ENCODE peak calls at places on chromosomes 16 and 17, in four cellular contexts. K is K562, Y is WTC11, M is HepG2. C is an unnamed sample.

GRCh38 chr16:9099131-9099625 is 7.7 kb downstream of the HAPSTR1 start:
- DNase-seq in K (no peak), Y (no peak), M (peak; percentile 36), C (no peak)

GRCh38 chr17:40303706-40304450 is 5.1 kb upstream of the RARA start:
- DNase-seq in K (no peak), Y (no peak), M (no peak), C (no peak)

GRCh38 chr17:77886387-77886728 is 72.1 kb upstream of the TNRC6C start:
- DNase-seq in K (peak; percentile 38), Y (no peak), M (no peak), C (no peak)

GRCh38 chr17:74864297-74864865 is 4.7 kb upstream of the GRIN2C start:
- DNase-seq in K (peak; percentile 43), Y (no peak), M (no peak), C (no peak)

GRCh38 chr17:36920032-36921000 is 17.0 kb upstream of the LHX1 start:
- DNase-seq in K (peak; percentile 50), Y (no peak), M (no peak), C (peak; percentile 84)

GRCh38 chr16:80273635-80274538 is 266.9 kb upstream of the DYNLRB2 start:
- DNase-seq in K (no peak), Y (no peak), M (no peak), C (no peak)

GRCh38 chr16:6081320-6081976 is 983.9 kb upstream of the EEF2KMT start:
- DNase-seq in K (peak; percentile 74), Y (peak; percentile 9), M (peak; percentile 20), C (peak; percentile 27)

GRCh38 chr17:81454473-81454872 is 58.1 kb downstream of the ACTG1 start:
- DNase-seq in K (no peak), Y (no peak), M (no peak), C (no peak)

GRCh38 chr16:4376126-4376819 is 4.6 kb downstream of the VASN start:
- DNase-seq in K (no peak), Y (peak; percentile 13), M (no peak), C (no peak)

GRCh38 chr17:59830007-59830630 is 62.6 kb downstream of the TUBD1 start:
- DNase-seq in K (no peak), Y (no peak), M (no peak), C (peak; percentile 93)

GRCh38 chr17:28895794-28896447 is 1.6 kb downstream of the FLOT2 start:
- DNase-seq in K (no peak), Y (no peak), M (no peak), C (no peak)

GRCh38 chr17:9343513-9343912 is 232.1 kb downstream of the STX8 start:
- DNase-seq in K (no peak), Y (peak; percentile 47), M (no peak), C (no peak)

GRCh38 chr17:4420692-4421131 is 13.0 kb upstream of the SPNS3 start:
- DNase-seq in K (peak; percentile 68), Y (peak; percentile 61), M (peak; percentile 73), C (peak; percentile 85)

GRCh38 chr17:19263621-19264010 is 26.4 kb downstream of the EPN2 start:
- DNase-seq in K (no peak), Y (no peak), M (no peak), C (no peak)

GRCh38 chr17:17466511-17466910 is 10.3 kb upstream of the MED9 start:
- DNase-seq in K (no peak), Y (no peak), M (no peak), C (no peak)

GRCh38 chr17:27460196-27460725 is 4.0 kb downstream of the KSR1 start:
- DNase-seq in K (no peak), Y (no peak), M (peak; percentile 43), C (no peak)

GRCh38 chr17:6328279-6328678 is 106.6 kb downstream of the AIPL1 start:
- DNase-seq in K (peak; percentile 6), Y (no peak), M (no peak), C (peak; percentile 38)

GRCh38 chr16:87675111-87675510 is 72.8 kb downstream of the JPH3 start:
- DNase-seq in K (no peak), Y (no peak), M (no peak), C (no peak)

GRCh38 chr17:6681671-6682070 is 30.1 kb downstream of the C17orf100 start:
- DNase-seq in K (no peak), Y (no peak), M (peak; percentile 28), C (no peak)

GRCh38 chr16:80806957-80807356 is 2.6 kb upstream of the CDYL2 start:
- DNase-seq in K (no peak), Y (no peak), M (peak; percentile 11), C (no peak)

GRCh38 chr17:80481284-80482057 is 5.1 kb upstream of the NPTX1 start:
- DNase-seq in K (peak; percentile 82), Y (no peak), M (no peak), C (no peak)

GRCh38 chr16:48143816-48144215 is 12.0 kb downstream of the ABCC12 start:
- DNase-seq in K (no peak), Y (no peak), M (no peak), C (no peak)

GRCh38 chr17:82820278-82821251 is 19.3 kb downstream of the ZNF750 start:
- DNase-seq in K (no peak), Y (no peak), M (no peak), C (peak; percentile 31)

GRCh38 chr17:4908301-4908700 is 5.4 kb upstream of the CHRNE start:
- DNase-seq in K (no peak), Y (peak; percentile 50), M (peak; percentile 77), C (no peak)

GRCh38 chr16:70579248-70579647 is 55.6 kb downstream of the SF3B3 start:
- DNase-seq in K (no peak), Y (no peak), M (no peak), C (no peak)

GRCh38 chr16:22395960-22396359 is 21.5 kb upstream of the CDR2 start:
- DNase-seq in K (no peak), Y (no peak), M (no peak), C (no peak)

GRCh38 chr17:80387071-80387470 is 27.9 kb upstream of the ENDOV start:
- DNase-seq in K (no peak), Y (no peak), M (no peak), C (no peak)

GRCh38 chr16:30068750-30069574 is 3.4 kb downstream of the ALDOA start:
- DNase-seq in K (no peak), Y (peak; percentile 43), M (peak; percentile 54), C (no peak)

GRCh38 chr17:63911657-63912100 is 621 bp upstream of the CSHL1 start:
- DNase-seq in K (peak; percentile 79), Y (peak; percentile 77), M (no peak), C (peak; percentile 63)

GRCh38 chr16:22631264-22631663 is 120.6 kb downstream of the NPIPB5 start:
- DNase-seq in K (no peak), Y (no peak), M (no peak), C (no peak)

GRCh38 chr17:10729334-10730193 is at the start of gene TMEM220:
- DNase-seq in K (no peak), Y (peak; percentile 84), M (peak; percentile 26), C (peak; percentile 48)

GRCh38 chr16:49455181-49455990 is 81.8 kb downstream of the C16orf78 start:
- DNase-seq in K (no peak), Y (no peak), M (no peak), C (no peak)

GRCh38 chr17:73288534-73289302 is 23.1 kb downstream of the CDC42EP4 start:
- DNase-seq in K (peak; percentile 75), Y (no peak), M (peak; percentile 97), C (peak; percentile 50)

GRCh38 chr17:56737741-56738161 is 96.0 kb downstream of the C17orf67 start:
- DNase-seq in K (no peak), Y (no peak), M (no peak), C (no peak)

GRCh38 chr16:22692034-22692433 is 121.9 kb upstream of the HS3ST2 start:
- DNase-seq in K (no peak), Y (no peak), M (no peak), C (no peak)

GRCh38 chr17:47812146-47812920 is 9.3 kb downstream of the OSBPL7 start:
- DNase-seq in K (no peak), Y (peak; percentile 5), M (no peak), C (no peak)

GRCh38 chr17:47810200-47810821 is 11.3 kb downstream of the OSBPL7 start:
- DNase-seq in K (peak; percentile 70), Y (peak; percentile 55), M (peak; percentile 74), C (peak; percentile 75)

GRCh38 chr17:47810901-47811635 is 10.5 kb downstream of the OSBPL7 start:
- DNase-seq in K (no peak), Y (no peak), M (no peak), C (no peak)

GRCh38 chr17:47813077-47813476 is 8.5 kb downstream of the OSBPL7 start:
- DNase-seq in K (no peak), Y (peak; percentile 4), M (no peak), C (no peak)

GRCh38 chr17:47811709-47812108 is 9.9 kb downstream of the OSBPL7 start:
- DNase-seq in K (no peak), Y (no peak), M (no peak), C (no peak)
- TF ChIP-seq NR3C1 in K (no peak), Y (no peak), M (no peak), C (no peak)

DNA sequence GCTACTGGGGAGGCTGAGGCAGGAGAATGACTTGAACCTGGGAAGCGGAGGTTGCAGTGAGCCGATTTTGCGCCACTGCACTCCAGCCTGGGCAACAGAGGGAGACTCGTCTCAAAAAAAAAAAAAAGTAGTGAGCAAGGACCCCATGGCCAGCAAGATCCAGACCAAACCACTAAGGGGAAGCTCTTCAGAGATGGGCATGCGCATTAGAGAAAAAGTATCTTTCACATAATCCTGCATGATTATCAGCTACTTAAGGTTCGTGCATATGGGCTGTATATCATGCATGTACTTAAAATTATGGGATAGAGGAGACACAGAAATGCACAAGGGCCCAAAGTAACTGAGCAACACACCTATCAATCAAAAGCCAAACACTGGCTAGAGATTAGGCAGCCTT is 10.7 kb upstream of the CCL22 start:
- DNase-seq in K (no peak), Y (no peak), M (no peak), C (no peak)
- TF ChIP-seq NR3C1 in K (no peak), Y (no peak), M (no peak), C (no peak)

GRCh38 chr17:70136131-70136530 is 33.2 kb upstream of the KCNJ2 start:
- DNase-seq in K (no peak), Y (no peak), M (no peak), C (no peak)

GRCh38 chr17:70139449-70139993 is 29.8 kb upstream of the KCNJ2 start:
- DNase-seq in K (no peak), Y (no peak), M (no peak), C (no peak)

GRCh38 chr17:70137451-70138230 is 31.7 kb upstream of the KCNJ2 start:
- DNase-seq in K (no peak), Y (no peak), M (no peak), C (peak; percentile 62)

GRCh38 chr17:70134777-70135176 is 34.6 kb upstream of the KCNJ2 start:
- DNase-seq in K (no peak), Y (no peak), M (no peak), C (no peak)

GRCh38 chr17:70138309-70138865 is 30.9 kb upstream of the KCNJ2 start:
- DNase-seq in K (no peak), Y (no peak), M (no peak), C (no peak)
- TF ChIP-seq NR3C1 in K (no peak), Y (no peak), M (no peak), C (no peak)

DNA sequence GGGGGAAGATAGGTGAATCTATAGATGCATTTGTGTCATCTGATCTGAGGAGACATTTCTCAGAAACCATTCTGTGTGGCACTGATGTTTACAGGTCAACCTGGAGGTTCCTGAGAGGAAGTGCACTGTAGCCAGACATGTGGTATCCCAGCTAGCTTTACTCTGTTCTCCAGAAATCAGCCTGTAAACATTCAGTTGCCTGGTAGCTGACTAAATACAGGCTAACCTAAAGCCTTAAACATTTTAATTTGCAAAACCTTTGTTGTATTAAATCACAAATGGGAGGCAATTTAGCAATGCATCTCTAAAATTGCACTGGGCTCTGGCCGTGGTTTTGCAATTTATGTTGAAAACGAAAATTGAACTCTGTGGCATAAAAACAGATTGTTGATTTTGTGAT is 207.6 kb downstream of the FTO start:
- DNase-seq in K (no peak), Y (no peak), M (no peak), C (no peak)
- TF ChIP-seq NR3C1 in K (no peak), Y (no peak), M (no peak), C (no peak)